ENCODE peak calls at places on chromosome 4, in seven cellular contexts. One of them, this sample, is unnamed.

GRCh38 chr4:52259978-52260377 is 208.9 kb downstream of the SPATA18 start:
- DNase-seq in neural crest cell: no peak
- DNase-seq in activated gamma-delta T cell treated with Interleukin-2 at 50 U/mL for 16 hours: no peak
- DNase-seq in NCI-H345: no peak
- DNase-seq in skeletal muscle cell: no peak
- DNase-seq in EL: no peak
- DNase-seq in foreskin melanocyte: no peak
- DNase-seq in this sample: no peak

GRCh38 chr4:18075823-18076433 is 54.4 kb upstream of the LCORL start:
- DNase-seq in skeletal muscle cell: no peak
- DNase-seq in neural crest cell: no peak
- DNase-seq in NCI-H345: no peak
- DNase-seq in foreskin melanocyte: no peak
- DNase-seq in activated gamma-delta T cell treated with Interleukin-2 at 50 U/mL for 16 hours: peak
- DNase-seq in EL: peak
- DNase-seq in this sample: no peak

GRCh38 chr4:95675623-95676022 is 126.8 kb upstream of the UNC5C start:
- DNase-seq in skeletal muscle cell: no peak
- DNase-seq in activated gamma-delta T cell treated with Interleukin-2 at 50 U/mL for 16 hours: no peak
- DNase-seq in NCI-H345: no peak
- DNase-seq in foreskin melanocyte: peak
- DNase-seq in EL: no peak
- DNase-seq in neural crest cell: no peak
- DNase-seq in this sample: no peak

GRCh38 chr4:27666943-27667342 is 806.3 kb downstream of the STIM2 start:
- DNase-seq in neural crest cell: no peak
- DNase-seq in NCI-H345: no peak
- DNase-seq in activated gamma-delta T cell treated with Interleukin-2 at 50 U/mL for 16 hours: no peak
- DNase-seq in EL: peak
- DNase-seq in skeletal muscle cell: no peak
- DNase-seq in foreskin melanocyte: peak
- DNase-seq in this sample: no peak

GRCh38 chr4:175935016-175935661 is 123.1 kb upstream of the GPM6A start:
- DNase-seq in skeletal muscle cell: no peak
- DNase-seq in neural crest cell: no peak
- DNase-seq in EL: no peak
- DNase-seq in NCI-H345: no peak
- DNase-seq in activated gamma-delta T cell treated with Interleukin-2 at 50 U/mL for 16 hours: no peak
- DNase-seq in foreskin melanocyte: no peak
- DNase-seq in this sample: no peak

GRCh38 chr4:111066001-111066400 is 443.1 kb upstream of the PITX2 start:
- DNase-seq in skeletal muscle cell: no peak
- DNase-seq in neural crest cell: no peak
- DNase-seq in activated gamma-delta T cell treated with Interleukin-2 at 50 U/mL for 16 hours: no peak
- DNase-seq in EL: peak
- DNase-seq in NCI-H345: no peak
- DNase-seq in foreskin melanocyte: no peak
- DNase-seq in this sample: no peak

GRCh38 chr4:113781439-113782040 is 20.0 kb upstream of the CAMK2D start:
- DNase-seq in neural crest cell: no peak
- DNase-seq in activated gamma-delta T cell treated with Interleukin-2 at 50 U/mL for 16 hours: no peak
- DNase-seq in EL: peak
- DNase-seq in foreskin melanocyte: peak
- DNase-seq in skeletal muscle cell: no peak
- DNase-seq in NCI-H345: no peak
- DNase-seq in this sample: peak

GRCh38 chr4:100880012-100880411 is 362.2 kb upstream of the EMCN start:
- DNase-seq in foreskin melanocyte: no peak
- DNase-seq in neural crest cell: no peak
- DNase-seq in skeletal muscle cell: no peak
- DNase-seq in NCI-H345: no peak
- DNase-seq in activated gamma-delta T cell treated with Interleukin-2 at 50 U/mL for 16 hours: no peak
- DNase-seq in EL: no peak
- DNase-seq in this sample: no peak

GRCh38 chr4:184617611-184618196 is 31.5 kb downstream of the CASP3 start:
- DNase-seq in activated gamma-delta T cell treated with Interleukin-2 at 50 U/mL for 16 hours: no peak
- DNase-seq in NCI-H345: no peak
- DNase-seq in EL: no peak
- DNase-seq in foreskin melanocyte: no peak
- DNase-seq in skeletal muscle cell: no peak
- DNase-seq in neural crest cell: no peak
- DNase-seq in this sample: no peak

GRCh38 chr4:4430492-4431195 is 43.7 kb downstream of the NSG1 start:
- DNase-seq in NCI-H345: peak
- DNase-seq in skeletal muscle cell: peak
- DNase-seq in foreskin melanocyte: peak
- DNase-seq in neural crest cell: peak
- DNase-seq in activated gamma-delta T cell treated with Interleukin-2 at 50 U/mL for 16 hours: peak
- DNase-seq in EL: peak
- DNase-seq in this sample: peak

GRCh38 chr4:184352891-184353290 is 121.5 kb downstream of the IRF2 start:
- DNase-seq in NCI-H345: no peak
- DNase-seq in neural crest cell: no peak
- DNase-seq in activated gamma-delta T cell treated with Interleukin-2 at 50 U/mL for 16 hours: no peak
- DNase-seq in EL: no peak
- DNase-seq in foreskin melanocyte: no peak
- DNase-seq in skeletal muscle cell: no peak
- DNase-seq in this sample: no peak

GRCh38 chr4:153822316-153822715 is 33.4 kb upstream of the SFRP2 start:
- DNase-seq in foreskin melanocyte: no peak
- DNase-seq in EL: no peak
- DNase-seq in activated gamma-delta T cell treated with Interleukin-2 at 50 U/mL for 16 hours: no peak
- DNase-seq in neural crest cell: no peak
- DNase-seq in NCI-H345: no peak
- DNase-seq in skeletal muscle cell: no peak
- DNase-seq in this sample: no peak

This sample was measured in GM13976.